ENCODE peak calls at places on chromosome 17, in four cellular contexts. One of them, this sample, is unnamed.
A peak's percentile ranks its signal among the peaks of the same experiment; 100 is the strongest.

GRCh38 chr17:42313389-42313772 is 25.1 kb downstream of the STAT5A start:
- DNase-seq in GM12878: no peak
- DNase-seq in H1: no peak
- DNase-seq in HepG2: no peak
- DNase-seq in this sample: no peak

GRCh38 chr17:58321571-58322525 is 6.7 kb downstream of the TSPOAP1 start:
- DNase-seq in GM12878: no peak
- DNase-seq in H1: no peak
- DNase-seq in HepG2: no peak
- DNase-seq in this sample: no peak

GRCh38 chr17:64006361-64007088 is 8.4 kb downstream of the PRR29 start:
- DNase-seq in GM12878: no peak
- DNase-seq in H1: peak; percentile 39
- DNase-seq in HepG2: peak; percentile 65
- DNase-seq in this sample: no peak

GRCh38 chr17:28878981-28879380 is 18.6 kb downstream of the FLOT2 start:
- DNase-seq in GM12878: no peak
- DNase-seq in H1: peak; percentile 75
- DNase-seq in HepG2: peak; percentile 57
- DNase-seq in this sample: no peak

GRCh38 chr17:62562656-62563055 is 64.8 kb upstream of the MRC2 start:
- DNase-seq in GM12878: no peak
- DNase-seq in H1: no peak
- DNase-seq in HepG2: peak; percentile 76
- DNase-seq in this sample: no peak

GRCh38 chr17:35973333-35974260 is 7.7 kb downstream of the CCL16 start:
- DNase-seq in GM12878: no peak
- DNase-seq in H1: no peak
- DNase-seq in HepG2: peak; percentile 99
- DNase-seq in this sample: no peak

GRCh38 chr17:28950017-28950751 is 1.1 kb downstream of the PHF12 start:
- DNase-seq in GM12878: no peak
- DNase-seq in H1: peak; percentile 73
- DNase-seq in HepG2: peak; percentile 25
- DNase-seq in this sample: no peak

GRCh38 chr17:48637323-48638260 is 11.4 kb upstream of the HOXB9 start:
- DNase-seq in GM12878: no peak
- DNase-seq in H1: no peak
- DNase-seq in HepG2: no peak
- DNase-seq in this sample: no peak

GRCh38 chr17:9410737-9411136 is 164.9 kb downstream of the STX8 start:
- DNase-seq in GM12878: no peak
- DNase-seq in H1: no peak
- DNase-seq in HepG2: no peak
- DNase-seq in this sample: no peak

GRCh38 chr17:10398352-10398751 is 23.4 kb downstream of the MYH8 start:
- DNase-seq in GM12878: no peak
- DNase-seq in H1: peak; percentile 67
- DNase-seq in HepG2: no peak
- DNase-seq in this sample: no peak

GRCh38 chr17:17346428-17347233 is 43.5 kb downstream of the NT5M start:
- DNase-seq in GM12878: no peak
- DNase-seq in H1: no peak
- DNase-seq in HepG2: no peak
- DNase-seq in this sample: no peak

GRCh38 chr17:47810200-47810821 is 11.3 kb downstream of the OSBPL7 start:
- DNase-seq in GM12878: no peak
- DNase-seq in H1: no peak
- DNase-seq in HepG2: peak; percentile 74
- DNase-seq in this sample: no peak

GRCh38 chr17:3796110-3796821 is 4.7 kb downstream of the ITGAE start:
- DNase-seq in GM12878: peak; percentile 90
- DNase-seq in H1: no peak
- DNase-seq in HepG2: no peak
- DNase-seq in this sample: no peak

GRCh38 chr17:65048441-65048840 is 8.1 kb downstream of the GNA13 start:
- DNase-seq in GM12878: no peak
- DNase-seq in H1: no peak
- DNase-seq in HepG2: no peak
- DNase-seq in this sample: no peak

GRCh38 chr17:82216301-82217119 is 3.9 kb upstream of the CCDC57 start:
- DNase-seq in GM12878: peak; percentile 59
- DNase-seq in H1: no peak
- DNase-seq in HepG2: peak; percentile 75
- DNase-seq in this sample: no peak

GRCh38 chr17:47685556-47686275 is 8.2 kb upstream of the TBKBP1 start:
- DNase-seq in GM12878: no peak
- DNase-seq in H1: no peak
- DNase-seq in HepG2: no peak
- DNase-seq in this sample: no peak

GRCh38 chr17:74163271-74163821 is 40.1 kb upstream of the RPL38 start:
- DNase-seq in GM12878: no peak
- DNase-seq in H1: peak; percentile 43
- DNase-seq in HepG2: no peak
- DNase-seq in this sample: no peak

GRCh38 chr17:61397086-61397842 is 2.4 kb upstream of the TBX2 start:
- DNase-seq in GM12878: no peak
- DNase-seq in H1: peak; percentile 59
- DNase-seq in HepG2: no peak
- DNase-seq in this sample: no peak

GRCh38 chr17:39513915-39514314 is 52.6 kb downstream of the CDK12 start:
- DNase-seq in GM12878: no peak
- DNase-seq in H1: no peak
- DNase-seq in HepG2: no peak
- DNase-seq in this sample: no peak

GRCh38 chr17:67818110-67819002 is 6.9 kb upstream of the BPTF start:
- DNase-seq in GM12878: peak; percentile 88
- DNase-seq in H1: no peak
- DNase-seq in HepG2: no peak
- DNase-seq in this sample: no peak
- H3K9ac ChIP-seq in GM12878: no peak overlapping the region
- H3K9ac ChIP-seq in H1: no peak overlapping the region
- H3K9ac ChIP-seq in HepG2: no peak overlapping the region
- H3K9ac ChIP-seq in this sample: no peak overlapping the region

DNA sequence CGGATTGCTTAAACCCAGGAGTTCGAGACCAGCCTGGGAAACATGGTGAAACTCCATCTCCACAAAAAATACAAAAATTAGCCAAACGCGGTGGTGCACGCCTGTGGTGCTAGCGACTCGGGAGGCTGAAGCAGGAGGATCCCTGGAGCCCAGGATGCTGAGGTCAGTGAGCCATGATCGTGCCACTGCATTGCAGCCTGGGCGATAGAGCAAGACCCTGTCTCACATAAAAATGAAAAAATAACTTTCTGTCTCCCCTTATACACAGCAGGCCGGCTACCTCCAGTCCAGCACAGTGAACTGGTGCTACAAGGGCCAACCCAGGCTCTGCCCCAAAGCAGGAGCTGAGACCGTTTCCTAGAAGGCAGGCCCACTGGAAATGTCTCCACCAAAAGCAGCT is 59.7 kb downstream of the YWHAE start:
- DNase-seq in GM12878: no peak
- DNase-seq in H1: no peak
- DNase-seq in HepG2: no peak
- DNase-seq in this sample: no peak
- TF ChIP-seq SUZ12 in GM12878: no peak
- TF ChIP-seq SUZ12 in H1: no peak
- TF ChIP-seq SUZ12 in HepG2: no peak
- TF ChIP-seq SUZ12 in this sample: no peak

GRCh38 chr17:7235693-7236665 is 1.7 kb upstream of the DVL2 start:
- DNase-seq in GM12878: no peak
- DNase-seq in H1: no peak
- DNase-seq in HepG2: no peak
- DNase-seq in this sample: no peak
- H3K4me1 ChIP-seq in GM12878: peaks cover 29% of the 10 kb centered on the region
- H3K4me1 ChIP-seq in H1: peaks cover 22% of the 10 kb centered on the region
- H3K4me1 ChIP-seq in HepG2: peaks cover 62% of the 10 kb centered on the region
- H3K4me1 ChIP-seq in this sample: peaks cover 12% of the 10 kb centered on the region

DNA sequence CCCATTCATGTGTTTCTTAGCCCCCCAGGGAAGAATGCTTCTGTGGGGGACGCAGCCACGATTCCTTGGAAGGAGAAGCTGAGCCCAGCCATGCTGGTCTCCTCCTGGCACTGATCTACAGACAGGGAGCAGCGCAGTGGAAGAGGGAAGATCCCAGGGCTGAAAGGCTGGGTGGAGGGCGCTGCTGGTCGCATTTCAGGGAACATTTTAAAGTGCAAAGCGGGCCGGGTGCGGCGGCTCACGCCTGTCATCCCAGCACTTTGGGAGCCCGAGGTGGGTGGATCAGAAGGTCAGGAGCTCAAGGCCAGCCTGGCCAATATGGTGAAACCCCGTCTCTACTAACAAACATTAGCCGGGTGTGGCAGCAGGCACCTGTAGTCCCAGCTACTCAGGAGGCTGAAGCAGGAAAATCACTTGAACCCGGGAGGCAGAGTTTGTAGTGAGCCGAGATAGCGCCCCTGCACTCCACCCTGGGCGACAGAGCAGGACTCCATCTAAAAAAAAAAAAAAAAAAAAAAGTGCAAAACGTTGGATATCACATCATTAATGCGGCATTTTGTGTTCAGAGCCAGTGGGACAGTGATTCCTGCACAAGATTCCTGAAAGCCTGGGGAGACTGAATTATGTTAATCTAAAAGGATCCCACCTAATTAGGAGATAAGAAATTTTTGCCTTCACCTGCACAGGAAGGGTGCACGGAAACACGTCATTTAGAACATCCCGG is 558 bp upstream of the CHMP6 start:
- DNase-seq in GM12878: no peak
- DNase-seq in H1: no peak
- DNase-seq in HepG2: peak; percentile 82
- DNase-seq in this sample: no peak
- H3K9ac ChIP-seq in GM12878: peak overlapping the region; percentile 89
- H3K9ac ChIP-seq in H1: peak overlapping the region; percentile 16
- H3K9ac ChIP-seq in HepG2: peak overlapping the region; percentile 87
- H3K9ac ChIP-seq in this sample: peak overlapping the region; percentile 82

GRCh38 chr17:41052594-41052993 is 2.4 kb downstream of the KRTAP2-2 start:
- DNase-seq in GM12878: no peak
- DNase-seq in H1: no peak
- DNase-seq in HepG2: no peak
- DNase-seq in this sample: no peak
- TF ChIP-seq SUZ12 in GM12878: no peak
- TF ChIP-seq SUZ12 in H1: no peak
- TF ChIP-seq SUZ12 in HepG2: no peak
- TF ChIP-seq SUZ12 in this sample: no peak

DNA sequence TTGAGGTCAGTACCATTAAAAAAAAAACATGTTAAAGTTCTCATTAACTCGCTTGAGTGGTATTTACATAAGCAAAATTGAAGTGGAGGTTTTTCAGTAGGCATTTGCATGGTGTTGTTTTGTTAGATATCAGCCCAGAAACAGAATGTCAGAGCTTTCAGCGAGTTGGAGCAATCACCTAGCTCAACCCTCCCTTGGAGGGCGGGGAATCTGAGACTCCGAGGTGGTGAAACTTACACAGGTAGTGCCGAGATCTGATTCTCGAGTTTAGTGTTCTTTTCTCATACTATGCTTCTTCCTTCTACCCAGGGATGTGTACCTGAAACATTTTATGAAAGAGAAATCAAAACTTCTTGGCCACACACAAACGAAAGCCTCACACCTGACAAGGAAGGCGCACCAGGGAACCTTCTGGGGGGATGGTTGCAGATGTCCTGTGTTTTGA is 6.6 kb downstream of the SEC14L1 start:
- DNase-seq in GM12878: peak; percentile 73
- DNase-seq in H1: no peak
- DNase-seq in HepG2: no peak
- DNase-seq in this sample: no peak
- H3K4me1 ChIP-seq in GM12878: peaks cover 43% of the 10 kb centered on the region
- H3K4me1 ChIP-seq in H1: peaks cover 9% of the 10 kb centered on the region
- H3K4me1 ChIP-seq in HepG2: peaks cover 76% of the 10 kb centered on the region
- H3K4me1 ChIP-seq in this sample: peaks cover 19% of the 10 kb centered on the region

GRCh38 chr17:5581655-5582054 is 2.7 kb downstream of the NLRP1 start:
- DNase-seq in GM12878: no peak
- DNase-seq in H1: no peak
- DNase-seq in HepG2: no peak
- DNase-seq in this sample: no peak

GRCh38 chr17:5580367-5580766 is 3.9 kb downstream of the NLRP1 start:
- DNase-seq in GM12878: no peak
- DNase-seq in H1: no peak
- DNase-seq in HepG2: no peak
- DNase-seq in this sample: no peak

GRCh38 chr17:5583426-5584382 is 605 bp downstream of the NLRP1 start:
- DNase-seq in GM12878: no peak
- DNase-seq in H1: no peak
- DNase-seq in HepG2: no peak
- DNase-seq in this sample: no peak

GRCh38 chr17:5580974-5581373 is 3.3 kb downstream of the NLRP1 start:
- DNase-seq in GM12878: no peak
- DNase-seq in H1: no peak
- DNase-seq in HepG2: no peak
- DNase-seq in this sample: no peak

DNA sequence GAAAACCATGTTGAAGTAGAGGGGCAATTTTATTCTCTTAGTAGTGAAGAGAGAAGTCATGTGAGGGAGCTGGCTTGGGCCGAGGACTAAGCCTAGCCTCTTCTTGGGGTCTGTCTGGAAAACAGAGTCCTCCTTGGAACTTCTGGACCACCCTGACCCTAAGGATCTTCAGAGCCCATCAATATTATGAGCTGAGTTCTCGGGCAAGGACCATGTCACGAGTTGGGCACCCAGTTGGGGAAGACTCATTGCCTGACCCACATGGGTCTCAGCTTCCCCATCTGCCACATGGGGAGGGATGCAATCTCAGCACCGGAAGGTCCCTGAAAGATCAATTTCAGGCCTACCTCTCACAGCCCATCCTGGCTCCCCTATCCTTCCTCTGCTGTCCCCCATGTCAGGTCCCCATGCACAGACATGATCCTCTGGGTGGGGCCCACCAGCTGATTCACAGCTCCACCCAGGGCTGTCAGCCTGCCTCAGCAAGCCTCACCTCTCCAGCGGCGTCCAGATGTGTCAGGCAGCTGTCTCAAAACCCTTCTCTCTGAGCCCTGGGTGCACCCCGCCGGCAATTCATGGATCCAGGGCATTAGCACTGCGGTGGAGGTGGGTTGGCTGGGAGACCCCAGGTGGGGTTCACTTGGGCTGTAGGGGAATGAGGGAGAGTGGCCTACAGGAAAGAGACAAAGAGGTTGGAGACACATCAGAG is 2.0 kb downstream of the NLRP1 start:
- DNase-seq in GM12878: no peak
- DNase-seq in H1: no peak
- DNase-seq in HepG2: no peak
- DNase-seq in this sample: no peak
- H3K9ac ChIP-seq in GM12878: no peak overlapping the region
- H3K9ac ChIP-seq in H1: no peak overlapping the region
- H3K9ac ChIP-seq in HepG2: no peak overlapping the region
- H3K9ac ChIP-seq in this sample: no peak overlapping the region

GRCh38 chr17:77894126-77894956 is 64.2 kb upstream of the TNRC6C start:
- DNase-seq in GM12878: no peak
- DNase-seq in H1: no peak
- DNase-seq in HepG2: no peak
- DNase-seq in this sample: no peak
- TF ChIP-seq SUZ12 in GM12878: no peak
- TF ChIP-seq SUZ12 in H1: no peak
- TF ChIP-seq SUZ12 in HepG2: no peak
- TF ChIP-seq SUZ12 in this sample: no peak

DNA sequence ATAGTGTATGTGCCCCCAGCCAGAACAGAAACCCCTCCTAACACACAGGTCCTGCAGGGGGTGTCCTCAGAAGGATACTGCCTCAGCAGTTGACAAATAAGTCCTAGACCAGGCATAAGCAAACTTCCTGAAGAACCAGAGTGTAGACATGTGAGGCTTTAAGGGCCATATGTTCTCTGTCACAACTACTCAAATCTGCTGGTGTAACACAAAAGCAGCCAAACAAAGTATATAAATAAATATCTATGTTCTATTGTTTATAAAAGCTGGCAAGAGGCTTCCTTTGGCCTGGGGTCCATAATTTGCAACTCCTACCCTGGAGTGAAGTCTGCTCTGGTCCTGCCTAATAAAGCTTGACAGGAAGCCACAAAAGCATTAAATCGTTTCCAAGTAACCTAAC is 9.9 kb downstream of the FAM83G start:
- DNase-seq in GM12878: no peak
- DNase-seq in H1: no peak
- DNase-seq in HepG2: no peak
- DNase-seq in this sample: no peak
- H3K4me1 ChIP-seq in GM12878: peaks cover 15% of the 10 kb centered on the region
- H3K4me1 ChIP-seq in H1: no peaks in the 10 kb centered on the region
- H3K4me1 ChIP-seq in HepG2: peaks cover 18% of the 10 kb centered on the region
- H3K4me1 ChIP-seq in this sample: peaks cover 2% of the 10 kb centered on the region

This sample was measured in NT2/D1.